ENCODE peak calls at places on chromosomes 12 and 14, in five cellular contexts. One of them, this sample, is unnamed.

GRCh38 chr12:30564394-30564793 is 131.3 kb downstream of the IPO8 start:
- DNase-seq in NCI-H1694 treated with DMSO at 0.1 percent for 48 hours: no peak
- DNase-seq in head of caudate nucleus: no peak
- DNase-seq in T-cell: no peak
- DNase-seq in anterior cingulate cortex: no peak
- DNase-seq in this sample: no peak

GRCh38 chr12:27577688-27578087 is 53.7 kb downstream of the PPFIBP1 start:
- DNase-seq in NCI-H1694 treated with DMSO at 0.1 percent for 48 hours: no peak
- DNase-seq in head of caudate nucleus: no peak
- DNase-seq in T-cell: no peak
- DNase-seq in anterior cingulate cortex: no peak
- DNase-seq in this sample: no peak

GRCh38 chr14:102028733-102029132 is 58.1 kb downstream of the HSP90AA1 start:
- DNase-seq in NCI-H1694 treated with DMSO at 0.1 percent for 48 hours: no peak
- DNase-seq in head of caudate nucleus: no peak
- DNase-seq in T-cell: no peak
- DNase-seq in anterior cingulate cortex: no peak
- DNase-seq in this sample: no peak

GRCh38 chr14:48703728-48704467 is 882.3 kb downstream of the RPS29 start:
- DNase-seq in NCI-H1694 treated with DMSO at 0.1 percent for 48 hours: no peak
- DNase-seq in head of caudate nucleus: no peak
- DNase-seq in T-cell: no peak
- DNase-seq in anterior cingulate cortex: no peak
- DNase-seq in this sample: no peak

GRCh38 chr12:110741795-110742717 is 635 bp downstream of the PPP1CC start:
- DNase-seq in NCI-H1694 treated with DMSO at 0.1 percent for 48 hours: peak
- DNase-seq in head of caudate nucleus: no peak
- DNase-seq in T-cell: no peak
- DNase-seq in anterior cingulate cortex: no peak
- DNase-seq in this sample: peak

GRCh38 chr14:96602186-96602585 is 100.0 kb downstream of the PAPOLA start:
- DNase-seq in NCI-H1694 treated with DMSO at 0.1 percent for 48 hours: no peak
- DNase-seq in head of caudate nucleus: no peak
- DNase-seq in T-cell: no peak
- DNase-seq in anterior cingulate cortex: no peak
- DNase-seq in this sample: no peak

GRCh38 chr12:59372971-59373370 is 222.9 kb upstream of the SLC16A7 start:
- DNase-seq in NCI-H1694 treated with DMSO at 0.1 percent for 48 hours: no peak
- DNase-seq in head of caudate nucleus: peak
- DNase-seq in T-cell: no peak
- DNase-seq in anterior cingulate cortex: peak
- DNase-seq in this sample: no peak

GRCh38 chr14:99131632-99132271 is 140.2 kb downstream of the BCL11B start:
- DNase-seq in NCI-H1694 treated with DMSO at 0.1 percent for 48 hours: no peak
- DNase-seq in head of caudate nucleus: no peak
- DNase-seq in T-cell: no peak
- DNase-seq in anterior cingulate cortex: no peak
- DNase-seq in this sample: no peak

GRCh38 chr14:51869426-51870113 is 9.2 kb downstream of the GNG2 start:
- DNase-seq in NCI-H1694 treated with DMSO at 0.1 percent for 48 hours: no peak
- DNase-seq in head of caudate nucleus: no peak
- DNase-seq in T-cell: no peak
- DNase-seq in anterior cingulate cortex: no peak
- DNase-seq in this sample: no peak

GRCh38 chr14:95686935-95687334 is 709 bp downstream of the TCL1B start:
- DNase-seq in NCI-H1694 treated with DMSO at 0.1 percent for 48 hours: no peak
- DNase-seq in head of caudate nucleus: no peak
- DNase-seq in T-cell: no peak
- DNase-seq in anterior cingulate cortex: no peak
- DNase-seq in this sample: no peak

GRCh38 chr14:73276836-73277235 is 39.5 kb downstream of the PAPLN start:
- DNase-seq in NCI-H1694 treated with DMSO at 0.1 percent for 48 hours: no peak
- DNase-seq in head of caudate nucleus: no peak
- DNase-seq in T-cell: no peak
- DNase-seq in anterior cingulate cortex: no peak
- DNase-seq in this sample: no peak

GRCh38 chr12:6264402-6265037 is 46.0 kb upstream of the PLEKHG6 start:
- DNase-seq in NCI-H1694 treated with DMSO at 0.1 percent for 48 hours: no peak
- DNase-seq in head of caudate nucleus: no peak
- DNase-seq in T-cell: no peak
- DNase-seq in anterior cingulate cortex: no peak
- DNase-seq in this sample: no peak

GRCh38 chr12:48336564-48336963 is 14.2 kb downstream of the ZNF641 start:
- DNase-seq in NCI-H1694 treated with DMSO at 0.1 percent for 48 hours: no peak
- DNase-seq in head of caudate nucleus: no peak
- DNase-seq in T-cell: no peak
- DNase-seq in anterior cingulate cortex: no peak
- DNase-seq in this sample: no peak

GRCh38 chr14:34246206-34246605 is 215.8 kb downstream of the SPTSSA start:
- DNase-seq in NCI-H1694 treated with DMSO at 0.1 percent for 48 hours: no peak
- DNase-seq in head of caudate nucleus: no peak
- DNase-seq in T-cell: no peak
- DNase-seq in anterior cingulate cortex: no peak
- DNase-seq in this sample: no peak

GRCh38 chr14:66563731-66564130 is 55.8 kb downstream of the GPHN start:
- DNase-seq in NCI-H1694 treated with DMSO at 0.1 percent for 48 hours: no peak
- DNase-seq in head of caudate nucleus: no peak
- DNase-seq in T-cell: no peak
- DNase-seq in anterior cingulate cortex: no peak
- DNase-seq in this sample: no peak

GRCh38 chr14:99242816-99243795 is 28.9 kb downstream of the BCL11B start:
- DNase-seq in NCI-H1694 treated with DMSO at 0.1 percent for 48 hours: peak
- DNase-seq in head of caudate nucleus: no peak
- DNase-seq in T-cell: peak
- DNase-seq in anterior cingulate cortex: no peak
- DNase-seq in this sample: no peak

GRCh38 chr12:129331356-129332085 is 478.2 kb downstream of the GLT1D1 start:
- DNase-seq in NCI-H1694 treated with DMSO at 0.1 percent for 48 hours: no peak
- DNase-seq in head of caudate nucleus: no peak
- DNase-seq in T-cell: no peak
- DNase-seq in anterior cingulate cortex: no peak
- DNase-seq in this sample: no peak

GRCh38 chr12:22656376-22656775 is 31.4 kb downstream of the ETNK1 start:
- DNase-seq in NCI-H1694 treated with DMSO at 0.1 percent for 48 hours: no peak
- DNase-seq in head of caudate nucleus: no peak
- DNase-seq in T-cell: no peak
- DNase-seq in anterior cingulate cortex: no peak
- DNase-seq in this sample: no peak

GRCh38 chr14:20631023-20631820 is 10.3 kb downstream of the OR6S1 start:
- DNase-seq in NCI-H1694 treated with DMSO at 0.1 percent for 48 hours: peak
- DNase-seq in head of caudate nucleus: peak
- DNase-seq in T-cell: no peak
- DNase-seq in anterior cingulate cortex: peak
- DNase-seq in this sample: peak

GRCh38 chr12:34016361-34016760 is 5.9 kb upstream of the ALG10 start:
- DNase-seq in NCI-H1694 treated with DMSO at 0.1 percent for 48 hours: no peak
- DNase-seq in head of caudate nucleus: no peak
- DNase-seq in T-cell: no peak
- DNase-seq in anterior cingulate cortex: no peak
- DNase-seq in this sample: no peak

GRCh38 chr12:64737539-64737938 is 21.7 kb downstream of the GNS start:
- DNase-seq in NCI-H1694 treated with DMSO at 0.1 percent for 48 hours: no peak
- DNase-seq in head of caudate nucleus: no peak
- DNase-seq in T-cell: no peak
- DNase-seq in anterior cingulate cortex: no peak
- DNase-seq in this sample: no peak

GRCh38 chr14:78975734-78976133 is 805.6 kb downstream of the NRXN3 start:
- DNase-seq in NCI-H1694 treated with DMSO at 0.1 percent for 48 hours: no peak
- DNase-seq in head of caudate nucleus: no peak
- DNase-seq in T-cell: no peak
- DNase-seq in anterior cingulate cortex: no peak
- DNase-seq in this sample: no peak

GRCh38 chr12:20127401-20127800 is 240.9 kb upstream of the PDE3A start:
- DNase-seq in NCI-H1694 treated with DMSO at 0.1 percent for 48 hours: no peak
- DNase-seq in head of caudate nucleus: no peak
- DNase-seq in T-cell: no peak
- DNase-seq in anterior cingulate cortex: no peak
- DNase-seq in this sample: no peak

GRCh38 chr12:114780746-114781399 is 96.9 kb upstream of the TBX3 start:
- DNase-seq in NCI-H1694 treated with DMSO at 0.1 percent for 48 hours: no peak
- DNase-seq in head of caudate nucleus: no peak
- DNase-seq in T-cell: no peak
- DNase-seq in anterior cingulate cortex: no peak
- DNase-seq in this sample: no peak

GRCh38 chr12:21526053-21526452 is at the start of gene SPX:
- DNase-seq in NCI-H1694 treated with DMSO at 0.1 percent for 48 hours: no peak
- DNase-seq in head of caudate nucleus: no peak
- DNase-seq in T-cell: no peak
- DNase-seq in anterior cingulate cortex: no peak
- DNase-seq in this sample: no peak

GRCh38 chr14:65156568-65157366 is 54.5 kb upstream of the MAX start:
- DNase-seq in NCI-H1694 treated with DMSO at 0.1 percent for 48 hours: no peak
- DNase-seq in head of caudate nucleus: no peak
- DNase-seq in T-cell: no peak
- DNase-seq in anterior cingulate cortex: no peak
- DNase-seq in this sample: no peak

GRCh38 chr14:54652188-54652889 is 85.4 kb downstream of the SAMD4A start:
- DNase-seq in NCI-H1694 treated with DMSO at 0.1 percent for 48 hours: no peak
- DNase-seq in head of caudate nucleus: no peak
- DNase-seq in T-cell: no peak
- DNase-seq in anterior cingulate cortex: no peak
- DNase-seq in this sample: no peak

GRCh38 chr14:67317822-67318221 is 41.8 kb downstream of the ATP6V1D start:
- DNase-seq in NCI-H1694 treated with DMSO at 0.1 percent for 48 hours: no peak
- DNase-seq in head of caudate nucleus: no peak
- DNase-seq in T-cell: no peak
- DNase-seq in anterior cingulate cortex: no peak
- DNase-seq in this sample: no peak

This sample was measured in dorsolateral prefrontal cortex.